ENCODE peak calls at places on chromosomes 1 and 21, in nine cellular contexts. T is amygdala; H is stimulated activated CD4-positive, alpha-beta T cell treated with anti-CD3 and anti-CD28 coated beads, Interleukin-4, amount 100 ng/mL, for 4 hours; K is CD4-positive, alpha-beta T cell; C is activated CD8-positive, alpha-beta memory T cell treated with anti-CD3 and anti-CD28 coated beads, Interleukin-2, amount 10 ng/mL, durations not matched to agents 7 days and 5 days; B is foreskin fibroblast; W is effector memory CD4-positive, alpha-beta T cell; A is iPS-NIHi11; O is activated T-cell treated with anti-CD3 and anti-CD28 coated beads for 1 hour. L is an unnamed sample.

GRCh38 chr1:19717467-19717866 is 52.8 kb downstream of the HTR6 start:
- DNase-seq in T (peak; percentile 1), H (no peak), K (no peak), C (no peak), B (no peak), W (no peak), A (no peak), O (no peak), L (no peak)

GRCh38 chr21:34802180-34802899 is 133.5 kb downstream of the CLIC6 start:
- DNase-seq in T (no peak), H (no peak), K (no peak), C (no peak), B (peak; percentile 48), W (no peak), A (no peak), O (no peak), L (peak; percentile 34)

GRCh38 chr1:160544647-160545046 is 21.6 kb upstream of the SLAMF6 start:
- DNase-seq in T (no peak), H (no peak), K (no peak), C (no peak), B (no peak), W (no peak), A (peak; percentile 43), O (no peak), L (no peak)

GRCh38 chr1:27145934-27146354 is 9.0 kb downstream of the SLC9A1 start:
- DNase-seq in T (no peak), H (no peak), K (no peak), C (no peak), B (peak; percentile 93), W (no peak), A (no peak), O (no peak), L (peak; percentile 96)

GRCh38 chr1:106055900-106056299 is 1000.6 kb upstream of the PRMT6 start:
- DNase-seq in T (no peak), H (no peak), K (no peak), C (no peak), B (no peak), W (no peak), A (peak; percentile 5), O (no peak), L (no peak)

GRCh38 chr1:3671371-3672180 is 19.3 kb downstream of the TP73 start:
- DNase-seq in T (no peak), H (no peak), K (no peak), C (no peak), B (no peak), W (no peak), A (no peak), O (no peak), L (no peak)

GRCh38 chr1:29706936-29707335 is 470.6 kb downstream of the PTPRU start:
- DNase-seq in T (no peak), H (peak; percentile 14), K (no peak), C (peak; percentile 53), B (peak; percentile 87), W (no peak), A (peak; percentile 94), O (no peak), L (peak; percentile 75)

GRCh38 chr1:107820797-107821196 is 144.2 kb downstream of the VAV3 start:
- DNase-seq in T (no peak), H (no peak), K (no peak), C (no peak), B (peak; percentile 33), W (no peak), A (no peak), O (no peak), L (no peak)

GRCh38 chr1:67479146-67479891 is 49.1 kb upstream of the SERBP1 start:
- DNase-seq in T (no peak), H (no peak), K (no peak), C (no peak), B (peak; percentile 24), W (no peak), A (peak; percentile 33), O (no peak), L (no peak)

GRCh38 chr1:61839702-61840101 is 97.4 kb downstream of the PATJ start:
- DNase-seq in T (no peak), H (no peak), K (no peak), C (no peak), B (peak; percentile 70), W (no peak), A (no peak), O (no peak), L (no peak)

GRCh38 chr21:35113064-35113463 is 64.0 kb upstream of the RUNX1 start:
- DNase-seq in T (no peak), H (no peak), K (no peak), C (no peak), B (peak; percentile 64), W (no peak), A (no peak), O (no peak), L (no peak)

GRCh38 chr1:42282024-42282579 is 52.9 kb downstream of the FOXJ3 start:
- DNase-seq in T (no peak), H (no peak), K (no peak), C (no peak), B (peak; percentile 84), W (no peak), A (no peak), O (no peak), L (no peak)

GRCh38 chr1:208842442-208842841 is 598.3 kb upstream of the PLXNA2 start:
- DNase-seq in T (no peak), H (no peak), K (no peak), C (no peak), B (no peak), W (no peak), A (no peak), O (no peak), L (no peak)

GRCh38 chr1:1021010-1021845 is 1.3 kb downstream of the AGRN start:
- DNase-seq in T (no peak), H (no peak), K (no peak), C (no peak), B (peak; percentile 81), W (no peak), A (no peak), O (no peak), L (no peak)

GRCh38 chr1:81894867-81895266 is 94.1 kb downstream of the ADGRL2 start:
- DNase-seq in T (no peak), H (no peak), K (no peak), C (no peak), B (no peak), W (no peak), A (no peak), O (no peak), L (no peak)

GRCh38 chr1:89692601-89693503 is 59.9 kb downstream of the LRRC8C start:
- DNase-seq in T (no peak), H (no peak), K (no peak), C (no peak), B (no peak), W (no peak), A (no peak), O (no peak), L (no peak)

GRCh38 chr1:193103759-193104495 is 1.3 kb downstream of the GLRX2 start:
- DNase-seq in T (no peak), H (no peak), K (no peak), C (no peak), B (peak; percentile 21), W (no peak), A (no peak), O (no peak), L (no peak)

GRCh38 chr1:162136760-162137537 is 67.5 kb downstream of the NOS1AP start:
- DNase-seq in T (no peak), H (no peak), K (no peak), C (no peak), B (peak; percentile 91), W (no peak), A (peak; percentile 37), O (no peak), L (peak; percentile 83)

GRCh38 chr1:38529337-38529860 is 330.2 kb downstream of the RRAGC start:
- DNase-seq in T (no peak), H (no peak), K (no peak), C (no peak), B (no peak), W (no peak), A (no peak), O (no peak), L (peak; percentile 74)

GRCh38 chr1:205998457-205999241 is 4.5 kb downstream of the RAB7B start:
- DNase-seq in T (peak; percentile 81), H (no peak), K (no peak), C (no peak), B (peak; percentile 44), W (no peak), A (peak; percentile 27), O (no peak), L (peak; percentile 74)

GRCh38 chr1:97930472-97930871 is 9.6 kb upstream of the DPYD start:
- DNase-seq in T (no peak), H (no peak), K (no peak), C (no peak), B (peak; percentile 21), W (no peak), A (peak; percentile 4), O (no peak), L (no peak)

GRCh38 chr21:43338951-43339350 is 88.0 kb downstream of the SIK1 start:
- DNase-seq in T (no peak), H (no peak), K (no peak), C (no peak), B (no peak), W (no peak), A (no peak), O (no peak), L (no peak)

GRCh38 chr1:5947978-5948680 is 44.1 kb downstream of the NPHP4 start:
- DNase-seq in T (no peak), H (no peak), K (no peak), C (peak; percentile 34), B (no peak), W (no peak), A (no peak), O (no peak), L (peak; percentile 36)

GRCh38 chr1:145688924-145689323 is 18.2 kb downstream of the PDZK1 start:
- DNase-seq in T (no peak), H (no peak), K (no peak), C (no peak), B (no peak), W (no peak), A (no peak), O (no peak), L (no peak)

GRCh38 chr1:109241841-109242301 is 7.5 kb upstream of the CELSR2 start:
- DNase-seq in T (no peak), H (no peak), K (no peak), C (no peak), B (peak; percentile 25), W (no peak), A (no peak), O (no peak), L (peak; percentile 62)

GRCh38 chr1:147264158-147264768 is 21.8 kb downstream of the CHD1L start:
- DNase-seq in T (no peak), H (no peak), K (no peak), C (no peak), B (peak; percentile 88), W (no peak), A (no peak), O (no peak), L (no peak)

GRCh38 chr21:38208118-38208517 is 48.7 kb upstream of the KCNJ15 start:
- DNase-seq in T (no peak), H (no peak), K (no peak), C (no peak), B (no peak), W (no peak), A (no peak), O (no peak), L (no peak)